ENCODE peak calls at places on chromosomes 3 and 15, in five cellular contexts. One of them, this sample, is unnamed.

GRCh38 chr15:71385026-71385425 is 269.8 kb downstream of the THSD4 start:
- DNase-seq in adrenal gland: no peak
- DNase-seq in MM.1S: no peak
- DNase-seq in fibroblast of pulmonary artery: peak
- DNase-seq in CD8-positive, alpha-beta memory T cell: no peak
- DNase-seq in this sample: no peak

GRCh38 chr15:25545017-25545416 is 106.2 kb upstream of the UBE3A start:
- DNase-seq in adrenal gland: no peak
- DNase-seq in MM.1S: no peak
- DNase-seq in fibroblast of pulmonary artery: peak
- DNase-seq in CD8-positive, alpha-beta memory T cell: no peak
- DNase-seq in this sample: no peak

GRCh38 chr3:3847994-3848970 is 49.1 kb downstream of the LRRN1 start:
- DNase-seq in adrenal gland: no peak
- DNase-seq in MM.1S: no peak
- DNase-seq in fibroblast of pulmonary artery: no peak
- DNase-seq in CD8-positive, alpha-beta memory T cell: no peak
- DNase-seq in this sample: no peak

GRCh38 chr3:151329368-151329767 is at the start of gene P2RY13:
- DNase-seq in adrenal gland: no peak
- DNase-seq in MM.1S: no peak
- DNase-seq in fibroblast of pulmonary artery: no peak
- DNase-seq in CD8-positive, alpha-beta memory T cell: no peak
- DNase-seq in this sample: no peak

GRCh38 chr15:45268135-45268534 is 16.1 kb downstream of the SLC28A2 start:
- DNase-seq in adrenal gland: no peak
- DNase-seq in MM.1S: no peak
- DNase-seq in fibroblast of pulmonary artery: no peak
- DNase-seq in CD8-positive, alpha-beta memory T cell: no peak
- DNase-seq in this sample: no peak

GRCh38 chr15:31106495-31107300 is 5.2 kb upstream of the TRPM1 start:
- DNase-seq in adrenal gland: no peak
- DNase-seq in MM.1S: no peak
- DNase-seq in fibroblast of pulmonary artery: no peak
- DNase-seq in CD8-positive, alpha-beta memory T cell: no peak
- DNase-seq in this sample: no peak

GRCh38 chr15:60744826-60745225 is 265.9 kb upstream of the ICE2 start:
- DNase-seq in adrenal gland: no peak
- DNase-seq in MM.1S: no peak
- DNase-seq in fibroblast of pulmonary artery: no peak
- DNase-seq in CD8-positive, alpha-beta memory T cell: no peak
- DNase-seq in this sample: no peak

GRCh38 chr3:107217161-107217560 is 160.1 kb upstream of the CCDC54 start:
- DNase-seq in adrenal gland: no peak
- DNase-seq in MM.1S: no peak
- DNase-seq in fibroblast of pulmonary artery: peak
- DNase-seq in CD8-positive, alpha-beta memory T cell: no peak
- DNase-seq in this sample: no peak

GRCh38 chr3:57877116-57877515 is 121.0 kb downstream of the SLMAP start:
- DNase-seq in adrenal gland: no peak
- DNase-seq in MM.1S: no peak
- DNase-seq in fibroblast of pulmonary artery: peak
- DNase-seq in CD8-positive, alpha-beta memory T cell: no peak
- DNase-seq in this sample: no peak

GRCh38 chr3:64728994-64729393 is 41.2 kb upstream of the ADAMTS9 start:
- DNase-seq in adrenal gland: no peak
- DNase-seq in MM.1S: no peak
- DNase-seq in fibroblast of pulmonary artery: no peak
- DNase-seq in CD8-positive, alpha-beta memory T cell: no peak
- DNase-seq in this sample: no peak

GRCh38 chr15:22944651-22945050 is 35.5 kb downstream of the CYFIP1 start:
- DNase-seq in adrenal gland: no peak
- DNase-seq in MM.1S: no peak
- DNase-seq in fibroblast of pulmonary artery: no peak
- DNase-seq in CD8-positive, alpha-beta memory T cell: no peak
- DNase-seq in this sample: no peak

GRCh38 chr3:64667138-64667537 is 20.7 kb downstream of the ADAMTS9 start:
- DNase-seq in adrenal gland: no peak
- DNase-seq in MM.1S: no peak
- DNase-seq in fibroblast of pulmonary artery: peak
- DNase-seq in CD8-positive, alpha-beta memory T cell: no peak
- DNase-seq in this sample: no peak

GRCh38 chr15:89876736-89877135 is 17.1 kb downstream of the AP3S2 start:
- DNase-seq in adrenal gland: no peak
- DNase-seq in MM.1S: no peak
- DNase-seq in fibroblast of pulmonary artery: no peak
- DNase-seq in CD8-positive, alpha-beta memory T cell: no peak
- DNase-seq in this sample: no peak

GRCh38 chr3:158102219-158102612 is 4.0 kb downstream of the SHOX2 start:
- DNase-seq in adrenal gland: no peak
- DNase-seq in MM.1S: no peak
- DNase-seq in fibroblast of pulmonary artery: no peak
- DNase-seq in CD8-positive, alpha-beta memory T cell: no peak
- DNase-seq in this sample: no peak

GRCh38 chr15:71761649-71762048 is 48.7 kb upstream of the NR2E3 start:
- DNase-seq in adrenal gland: peak
- DNase-seq in MM.1S: no peak
- DNase-seq in fibroblast of pulmonary artery: peak
- DNase-seq in CD8-positive, alpha-beta memory T cell: no peak
- DNase-seq in this sample: no peak

GRCh38 chr3:187465503-187465902 is 97.3 kb downstream of the RTP4 start:
- DNase-seq in adrenal gland: no peak
- DNase-seq in MM.1S: no peak
- DNase-seq in fibroblast of pulmonary artery: no peak
- DNase-seq in CD8-positive, alpha-beta memory T cell: no peak
- DNase-seq in this sample: no peak

GRCh38 chr3:167929937-167930336 is 165.8 kb downstream of the GOLIM4 start:
- DNase-seq in adrenal gland: no peak
- DNase-seq in MM.1S: no peak
- DNase-seq in fibroblast of pulmonary artery: no peak
- DNase-seq in CD8-positive, alpha-beta memory T cell: no peak
- DNase-seq in this sample: no peak

GRCh38 chr15:35649575-35649974 is 103.6 kb upstream of the DPH6 start:
- DNase-seq in adrenal gland: no peak
- DNase-seq in MM.1S: no peak
- DNase-seq in fibroblast of pulmonary artery: no peak
- DNase-seq in CD8-positive, alpha-beta memory T cell: no peak
- DNase-seq in this sample: no peak

GRCh38 chr3:14431556-14431927 is 29.1 kb downstream of the SLC6A6 start:
- DNase-seq in adrenal gland: no peak
- DNase-seq in MM.1S: no peak
- DNase-seq in fibroblast of pulmonary artery: no peak
- DNase-seq in CD8-positive, alpha-beta memory T cell: no peak
- DNase-seq in this sample: no peak

GRCh38 chr3:126550488-126551051 is 8.2 kb downstream of the C3orf22 start:
- DNase-seq in adrenal gland: peak
- DNase-seq in MM.1S: no peak
- DNase-seq in fibroblast of pulmonary artery: no peak
- DNase-seq in CD8-positive, alpha-beta memory T cell: no peak
- DNase-seq in this sample: no peak

GRCh38 chr15:30872341-30872748 is 31.4 kb upstream of the FAN1 start:
- DNase-seq in adrenal gland: no peak
- DNase-seq in MM.1S: no peak
- DNase-seq in fibroblast of pulmonary artery: no peak
- DNase-seq in CD8-positive, alpha-beta memory T cell: no peak
- DNase-seq in this sample: no peak

GRCh38 chr3:124600765-124601164 is 129.5 kb upstream of the UMPS start:
- DNase-seq in adrenal gland: no peak
- DNase-seq in MM.1S: no peak
- DNase-seq in fibroblast of pulmonary artery: no peak
- DNase-seq in CD8-positive, alpha-beta memory T cell: no peak
- DNase-seq in this sample: no peak

GRCh38 chr3:109924196-109924595 is 586.9 kb upstream of the DPPA4 start:
- DNase-seq in adrenal gland: no peak
- DNase-seq in MM.1S: no peak
- DNase-seq in fibroblast of pulmonary artery: no peak
- DNase-seq in CD8-positive, alpha-beta memory T cell: no peak
- DNase-seq in this sample: no peak

GRCh38 chr3:160157321-160157720 is 67.9 kb upstream of the C3orf80 start:
- DNase-seq in adrenal gland: no peak
- DNase-seq in MM.1S: no peak
- DNase-seq in fibroblast of pulmonary artery: no peak
- DNase-seq in CD8-positive, alpha-beta memory T cell: no peak
- DNase-seq in this sample: no peak

GRCh38 chr15:58299311-58299850 is 132.4 kb upstream of the LIPC start:
- DNase-seq in adrenal gland: no peak
- DNase-seq in MM.1S: no peak
- DNase-seq in fibroblast of pulmonary artery: no peak
- DNase-seq in CD8-positive, alpha-beta memory T cell: no peak
- DNase-seq in this sample: no peak

GRCh38 chr15:62165029-62165792 is at the start of gene C2CD4B:
- DNase-seq in adrenal gland: peak
- DNase-seq in MM.1S: no peak
- DNase-seq in fibroblast of pulmonary artery: peak
- DNase-seq in CD8-positive, alpha-beta memory T cell: no peak
- DNase-seq in this sample: no peak

GRCh38 chr15:74789741-74790079 is 7.8 kb downstream of the CSK start:
- DNase-seq in adrenal gland: no peak
- DNase-seq in MM.1S: no peak
- DNase-seq in fibroblast of pulmonary artery: no peak
- DNase-seq in CD8-positive, alpha-beta memory T cell: no peak
- DNase-seq in this sample: no peak
- H3K4me3 ChIP-seq in adrenal gland: no peak
- H3K4me3 ChIP-seq in MM.1S: peak
- H3K4me3 ChIP-seq in fibroblast of pulmonary artery: no peak
- H3K4me3 ChIP-seq in CD8-positive, alpha-beta memory T cell: peak
- H3K4me3 ChIP-seq in this sample: peak

DNA sequence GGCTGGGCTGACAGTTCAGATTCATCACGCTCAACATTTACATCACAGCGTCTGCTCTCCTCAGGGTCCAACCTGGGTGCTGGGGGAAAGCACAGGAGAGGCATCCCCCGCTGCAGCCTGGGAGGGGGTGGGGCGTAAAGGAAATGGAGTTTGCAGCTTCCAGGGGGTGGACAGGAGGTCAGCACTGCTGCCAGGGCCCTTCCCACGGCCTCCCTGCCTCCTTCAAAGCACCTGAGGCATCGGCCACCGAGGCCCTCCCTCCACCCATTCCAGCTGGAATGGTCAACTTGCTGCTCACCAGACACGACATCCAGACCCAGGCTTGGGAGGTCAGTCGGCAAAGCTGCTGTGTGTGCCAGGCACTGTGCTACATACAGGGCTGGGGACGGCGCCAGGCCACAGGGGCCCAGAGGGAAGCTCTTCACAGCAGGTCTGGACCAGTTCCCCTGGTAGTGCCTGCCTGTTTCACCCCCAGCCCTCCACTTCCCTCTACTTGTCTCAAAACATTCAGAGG is 120.8 kb downstream of the ANP32A start:
- DNase-seq in adrenal gland: no peak
- DNase-seq in MM.1S: no peak
- DNase-seq in fibroblast of pulmonary artery: no peak
- DNase-seq in CD8-positive, alpha-beta memory T cell: no peak
- DNase-seq in this sample: no peak
- H3K4me3 ChIP-seq in adrenal gland: no peak
- H3K4me3 ChIP-seq in MM.1S: no peak
- H3K4me3 ChIP-seq in fibroblast of pulmonary artery: no peak
- H3K4me3 ChIP-seq in CD8-positive, alpha-beta memory T cell: no peak
- H3K4me3 ChIP-seq in this sample: no peak

GRCh38 chr3:52574056-52574965 is 37.9 kb downstream of the UQCC5 start:
- DNase-seq in adrenal gland: no peak
- DNase-seq in MM.1S: no peak
- DNase-seq in fibroblast of pulmonary artery: no peak
- DNase-seq in CD8-positive, alpha-beta memory T cell: no peak
- DNase-seq in this sample: no peak
- H3K4me3 ChIP-seq in adrenal gland: no peak
- H3K4me3 ChIP-seq in MM.1S: no peak
- H3K4me3 ChIP-seq in fibroblast of pulmonary artery: no peak
- H3K4me3 ChIP-seq in CD8-positive, alpha-beta memory T cell: no peak
- H3K4me3 ChIP-seq in this sample: no peak

DNA sequence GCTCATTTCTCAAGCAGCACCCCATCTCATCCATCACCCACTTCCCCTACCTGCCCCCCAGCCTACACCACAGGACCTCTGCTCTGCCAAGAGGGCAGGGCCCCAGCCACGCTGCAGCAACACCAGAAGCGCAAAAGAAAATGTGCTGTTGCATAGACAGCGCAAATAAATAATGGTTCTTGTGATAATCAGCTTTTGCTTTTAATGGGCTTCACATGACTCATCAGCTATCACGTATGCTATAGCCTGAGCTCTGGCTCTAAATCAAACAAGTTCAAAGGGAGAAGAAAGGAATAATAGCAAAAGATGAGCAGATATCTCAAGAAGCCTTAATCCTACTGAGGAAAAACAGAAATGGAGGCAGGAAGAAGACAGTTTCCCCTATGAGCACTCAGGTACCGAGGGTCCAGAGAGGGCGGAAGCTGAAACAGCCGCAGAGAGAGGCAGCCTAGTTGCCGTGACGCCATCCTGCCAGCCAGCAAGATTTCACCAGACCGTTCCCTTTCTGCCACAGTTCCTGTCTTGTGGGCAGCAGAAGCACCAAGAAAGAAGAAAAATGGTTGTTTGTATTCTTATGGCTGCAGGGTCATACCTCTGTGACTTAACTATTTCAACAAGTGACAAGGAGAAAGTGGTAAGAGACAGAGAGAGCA is 22.1 kb downstream of the RAB27A start:
- DNase-seq in adrenal gland: peak
- DNase-seq in MM.1S: no peak
- DNase-seq in fibroblast of pulmonary artery: peak
- DNase-seq in CD8-positive, alpha-beta memory T cell: peak
- DNase-seq in this sample: peak
- H3K4me3 ChIP-seq in adrenal gland: peak
- H3K4me3 ChIP-seq in MM.1S: no peak
- H3K4me3 ChIP-seq in fibroblast of pulmonary artery: no peak
- H3K4me3 ChIP-seq in CD8-positive, alpha-beta memory T cell: peak
- H3K4me3 ChIP-seq in this sample: peak

GRCh38 chr3:10702961-10703740 is 112.9 kb upstream of the SLC6A11 start:
- DNase-seq in adrenal gland: no peak
- DNase-seq in MM.1S: peak
- DNase-seq in fibroblast of pulmonary artery: no peak
- DNase-seq in CD8-positive, alpha-beta memory T cell: no peak
- DNase-seq in this sample: peak
- H3K4me3 ChIP-seq in adrenal gland: no peak
- H3K4me3 ChIP-seq in MM.1S: no peak
- H3K4me3 ChIP-seq in fibroblast of pulmonary artery: no peak
- H3K4me3 ChIP-seq in CD8-positive, alpha-beta memory T cell: no peak
- H3K4me3 ChIP-seq in this sample: no peak

GRCh38 chr3:119296723-119297122 is 2.5 kb downstream of the ARHGAP31 start:
- DNase-seq in adrenal gland: no peak
- DNase-seq in MM.1S: no peak
- DNase-seq in fibroblast of pulmonary artery: no peak
- DNase-seq in CD8-positive, alpha-beta memory T cell: no peak
- DNase-seq in this sample: no peak
- H3K4me3 ChIP-seq in adrenal gland: no peak
- H3K4me3 ChIP-seq in MM.1S: peak
- H3K4me3 ChIP-seq in fibroblast of pulmonary artery: peak
- H3K4me3 ChIP-seq in CD8-positive, alpha-beta memory T cell: no peak
- H3K4me3 ChIP-seq in this sample: no peak

This sample was measured in Jurkat, Clone E6-1.